ENCODE peak calls at places on chromosomes 3 and 15, in nine cellular contexts. L, F, C, D, Q, N, V, I and E are unnamed samples.

GRCh38 chr3:128416578-128417150 is 50.0 kb downstream of the DNAJB8 start:
- DNase-seq in L (no peak), F (peak; percentile 77), C (no peak), D (no peak), Q (no peak), N (peak; percentile 71), V (no peak), I (peak; percentile 92), E (peak; percentile 77)

GRCh38 chr3:140953028-140953960 is 11.7 kb downstream of the SLC25A36 start:
- DNase-seq in L (no peak), F (peak; percentile 51), C (no peak), D (no peak), Q (no peak), N (peak; percentile 81), V (peak; percentile 15), I (no peak), E (peak; percentile 38)

GRCh38 chr3:98130421-98130820 is at the start of gene OR5H1:
- DNase-seq in L (no peak), F (no peak), C (no peak), D (no peak), Q (no peak), N (no peak), V (no peak), I (no peak), E (no peak)

GRCh38 chr15:36449084-36449661 is 130.3 kb upstream of the CDIN1 start:
- DNase-seq in L (no peak), F (no peak), C (peak; percentile 45), D (no peak), Q (peak; percentile 83), N (no peak), V (no peak), I (peak; percentile 83), E (no peak)

GRCh38 chr3:64224826-64225606 is at the start of gene PRICKLE2:
- DNase-seq in L (peak; percentile 94), F (no peak), C (peak; percentile 88), D (no peak), Q (peak; percentile 92), N (peak; percentile 96), V (peak; percentile 95), I (no peak), E (peak; percentile 81)

GRCh38 chr3:58065700-58066167 is 57.5 kb downstream of the FLNB start:
- DNase-seq in L (no peak), F (no peak), C (peak; percentile 36), D (no peak), Q (no peak), N (no peak), V (peak; percentile 54), I (no peak), E (no peak)

GRCh38 chr3:17850448-17850847 is 108.0 kb upstream of the TBC1D5 start:
- DNase-seq in L (no peak), F (no peak), C (no peak), D (no peak), Q (no peak), N (no peak), V (no peak), I (no peak), E (no peak)

GRCh38 chr3:163939926-163940325 is 1138.4 kb downstream of the SI start:
- DNase-seq in L (no peak), F (peak; percentile 87), C (peak; percentile 56), D (no peak), Q (peak; percentile 18), N (no peak), V (no peak), I (peak; percentile 54), E (no peak)

GRCh38 chr3:177484926-177485325 is 287.6 kb upstream of the TBL1XR1 start:
- DNase-seq in L (no peak), F (no peak), C (no peak), D (no peak), Q (no peak), N (no peak), V (no peak), I (no peak), E (no peak)

GRCh38 chr15:84657748-84658079 is 285 bp downstream of the NMB start:
- DNase-seq in L (no peak), F (no peak), C (no peak), D (no peak), Q (no peak), N (no peak), V (no peak), I (no peak), E (no peak)

GRCh38 chr3:108414007-108414406 is 96.4 kb downstream of the MYH15 start:
- DNase-seq in L (no peak), F (no peak), C (no peak), D (no peak), Q (no peak), N (peak; percentile 18), V (no peak), I (no peak), E (no peak)

GRCh38 chr3:141402476-141403171 is 34.3 kb downstream of the ZBTB38 start:
- DNase-seq in L (peak; percentile 80), F (peak; percentile 29), C (peak; percentile 65), D (peak; percentile 77), Q (peak; percentile 82), N (peak; percentile 78), V (peak; percentile 76), I (no peak), E (no peak)

GRCh38 chr3:70108072-70108471 is 108.5 kb downstream of the SAMMSON start:
- DNase-seq in L (no peak), F (peak; percentile 27), C (peak; percentile 71), D (peak; percentile 82), Q (peak; percentile 65), N (peak; percentile 4), V (no peak), I (no peak), E (no peak)
- TF ChIP-seq CTCF in L (peak; percentile 57), F (peak; percentile 48), C (peak; percentile 81), D (peak; percentile 65), Q (peak; percentile 68), N (peak; percentile 38), V (peak; percentile 49), I (peak; percentile 62), E (peak; percentile 59)

GRCh38 chr15:48028712-48029111 is 92.1 kb upstream of the SLC24A5 start:
- DNase-seq in L (no peak), F (no peak), C (no peak), D (no peak), Q (no peak), N (no peak), V (no peak), I (no peak), E (no peak)
- H2AFZ ChIP-seq in L (no peak overlapping the region), F (no peak overlapping the region), C (no peak overlapping the region), D (no peak overlapping the region), Q (no peak overlapping the region), N (no peak overlapping the region), V (no peak overlapping the region), I (no peak overlapping the region), E (no peak overlapping the region)

DNA sequence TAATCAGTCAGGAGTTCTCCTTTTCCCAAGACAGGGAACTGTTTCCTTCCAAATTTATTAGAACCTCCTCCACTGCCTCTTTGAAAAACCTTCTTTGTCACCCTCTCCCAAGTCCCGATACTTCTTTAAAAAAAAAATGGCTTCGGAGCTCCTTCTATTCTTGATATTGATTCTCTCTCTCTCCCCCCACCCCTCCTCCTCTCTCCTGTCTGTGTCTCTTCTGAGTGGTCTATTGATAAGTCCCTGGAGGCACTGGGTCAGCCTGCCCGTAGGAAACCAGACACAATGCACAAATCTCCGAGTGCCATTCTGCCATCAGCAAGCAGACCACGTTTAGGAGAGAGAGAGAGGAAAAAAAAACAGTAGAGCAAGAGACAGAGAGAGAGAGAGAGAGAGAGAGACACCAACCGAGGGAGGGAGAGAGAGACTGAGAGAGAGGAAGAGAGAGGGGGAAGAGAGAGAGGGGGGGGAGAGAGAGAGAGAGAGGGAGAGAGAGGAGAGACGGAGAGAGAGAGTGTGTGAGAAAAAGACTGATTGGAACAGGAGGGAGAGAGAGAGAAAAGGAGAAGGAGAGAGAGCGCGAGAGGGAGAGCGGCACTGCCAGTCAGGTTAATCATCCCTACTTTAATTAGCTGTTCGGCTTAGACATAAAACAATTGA is 160.9 kb downstream of the TIGIT start:
- DNase-seq in L (no peak), F (no peak), C (no peak), D (no peak), Q (peak; percentile 61), N (no peak), V (peak; percentile 61), I (no peak), E (peak; percentile 49)
- H3K9ac ChIP-seq in L (no peak overlapping the region), F (no peak overlapping the region), C (peak overlapping the region; percentile 51), D (no peak overlapping the region), Q (no peak overlapping the region), N (no peak overlapping the region), V (peak overlapping the region; percentile 32), I (no peak overlapping the region), E (no peak overlapping the region)

GRCh38 chr3:125052671-125053303 is 3.0 kb downstream of the HEG1 start:
- DNase-seq in L (no peak), F (peak; percentile 66), C (no peak), D (no peak), Q (peak; percentile 44), N (peak; percentile 92), V (peak; percentile 82), I (no peak), E (peak; percentile 40)
- TF ChIP-seq CTCF in L (no peak), F (no peak), C (no peak), D (no peak), Q (no peak), N (no peak), V (no peak), I (no peak), E (no peak)

GRCh38 chr15:39735120-39735717 is 47.4 kb downstream of the FSIP1 start:
- DNase-seq in L (no peak), F (peak; percentile 54), C (no peak), D (no peak), Q (no peak), N (peak; percentile 62), V (no peak), I (no peak), E (no peak)

GRCh38 chr15:39728844-39729243 is 53.8 kb downstream of the FSIP1 start:
- DNase-seq in L (no peak), F (no peak), C (no peak), D (no peak), Q (no peak), N (no peak), V (no peak), I (no peak), E (peak; percentile 32)

GRCh38 chr15:39729500-39729899 is 53.1 kb downstream of the FSIP1 start:
- DNase-seq in L (no peak), F (no peak), C (no peak), D (no peak), Q (no peak), N (no peak), V (no peak), I (no peak), E (no peak)

GRCh38 chr15:39731266-39731665 is 51.4 kb downstream of the FSIP1 start:
- DNase-seq in L (no peak), F (no peak), C (no peak), D (no peak), Q (no peak), N (no peak), V (no peak), I (no peak), E (no peak)

DNA sequence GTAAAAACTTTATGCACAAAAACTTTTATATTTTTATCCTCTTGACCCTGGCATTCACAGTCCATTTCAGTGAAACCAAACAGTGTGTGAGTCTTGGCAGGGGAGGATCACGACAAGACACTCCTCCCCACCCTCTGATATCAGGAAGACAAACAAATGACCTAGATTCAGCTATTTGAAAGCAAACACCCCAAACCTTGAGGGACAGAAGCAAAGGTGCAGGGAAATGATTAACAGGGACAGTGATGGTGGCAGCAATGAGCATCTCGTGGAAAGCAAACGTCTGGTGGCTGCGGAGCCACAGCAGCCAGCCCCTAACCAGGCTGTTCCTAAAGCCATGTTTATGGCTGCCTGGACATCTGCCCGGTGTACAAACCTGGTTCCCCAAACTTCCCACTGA is 52.1 kb downstream of the FSIP1 start:
- DNase-seq in L (no peak), F (no peak), C (no peak), D (no peak), Q (no peak), N (no peak), V (no peak), I (no peak), E (no peak)
- H2AFZ ChIP-seq in L (no peak overlapping the region), F (no peak overlapping the region), C (no peak overlapping the region), D (no peak overlapping the region), Q (no peak overlapping the region), N (no peak overlapping the region), V (no peak overlapping the region), I (no peak overlapping the region), E (no peak overlapping the region)